ENCODE peak calls at places on chromosomes 2 and 18, in four cellular contexts. Z is IMR-90, E is H1, P is trophoblast cell. L is an unnamed sample.

GRCh38 chr2:74567862-74568261 is 13.3 kb downstream of the DOK1 start:
- DNase-seq in E (no peak), Z (peak; percentile 88), P (peak; percentile 83), L (no peak)

GRCh38 chr2:204695506-204695905 is 150.2 kb downstream of the PARD3B start:
- DNase-seq in E (no peak), Z (peak; percentile 44), P (no peak), L (no peak)

GRCh38 chr2:88668862-88669261 is 22.6 kb upstream of the RPIA start:
- DNase-seq in Z (no peak), E (no peak), P (no peak), L (no peak)

GRCh38 chr2:232882085-232882484 is 12.0 kb downstream of the SNORC start:
- DNase-seq in P (no peak), Z (no peak), E (no peak), L (no peak)

GRCh38 chr2:133371286-133371685 is 197.0 kb downstream of the NCKAP5 start:
- DNase-seq in Z (no peak), P (no peak), E (no peak), L (no peak)

GRCh38 chr18:13387856-13388548 is 169.4 kb downstream of the LDLRAD4 start:
- DNase-seq in E (no peak), Z (peak; percentile 36), P (no peak), L (no peak)

GRCh38 chr2:240922982-240923537 is 16.9 kb downstream of the CROCC2 start:
- DNase-seq in P (no peak), E (no peak), Z (no peak), L (peak; percentile 19)

GRCh38 chr18:58042826-58043362 is 1.1 kb upstream of the NEDD4L start:
- DNase-seq in Z (no peak), P (peak; percentile 15), E (no peak), L (no peak)

GRCh38 chr2:105814291-105814940 is 69.7 kb downstream of the NCK2 start:
- DNase-seq in Z (no peak), P (no peak), E (no peak), L (no peak)

GRCh38 chr2:241904791-241905710 is 35.5 kb downstream of the RTP5 start:
- DNase-seq in E (no peak), Z (no peak), P (no peak), L (peak; percentile 27)

GRCh38 chr2:64836566-64836965 is 152.6 kb upstream of the SLC1A4 start:
- DNase-seq in P (no peak), Z (no peak), E (no peak), L (no peak)

GRCh38 chr18:25710981-25711380 is 359.0 kb upstream of the ZNF521 start:
- DNase-seq in E (no peak), P (no peak), Z (no peak), L (no peak)

GRCh38 chr2:134758632-134759031 is 39.8 kb upstream of the TMEM163 start:
- DNase-seq in Z (no peak), E (no peak), P (no peak), L (no peak)

GRCh38 chr18:26457195-26457594 is 91.2 kb downstream of the KCTD1 start:
- DNase-seq in E (no peak), Z (no peak), P (no peak), L (no peak)

GRCh38 chr2:204654679-204655078 is 109.4 kb downstream of the PARD3B start:
- DNase-seq in E (no peak), Z (peak; percentile 40), P (no peak), L (no peak)

GRCh38 chr2:15634846-15635490 is 43.3 kb downstream of the DDX1 start:
- DNase-seq in Z (no peak), E (no peak), P (peak; percentile 84), L (no peak)

GRCh38 chr2:13616059-13616458 is 899.3 kb downstream of the TRIB2 start:
- DNase-seq in E (no peak), P (no peak), Z (no peak), L (no peak)

GRCh38 chr2:144052103-144052502 is 467.8 kb downstream of the ZEB2 start:
- DNase-seq in Z (no peak), E (no peak), P (no peak), L (no peak)

GRCh38 chr2:5946210-5947118 is 254.3 kb downstream of the SOX11 start:
- DNase-seq in E (no peak), Z (no peak), P (no peak), L (no peak)

GRCh38 chr2:200239216-200239615 is 67.3 kb upstream of the SPATS2L start:
- DNase-seq in Z (no peak), P (no peak), E (no peak), L (no peak)

GRCh38 chr18:31189757-31190156 is 27.1 kb upstream of the DSC1 start:
- DNase-seq in Z (no peak), P (no peak), E (no peak), L (no peak)

GRCh38 chr2:102050854-102051391 is 59.2 kb downstream of the IL1R2 start:
- DNase-seq in P (no peak), Z (peak; percentile 91), E (no peak), L (no peak)

GRCh38 chr2:179861777-179862117 is 335 bp upstream of the ZNF385B start:
- DNase-seq in P (no peak), Z (peak; percentile 5), E (no peak), L (no peak)

GRCh38 chr18:42048150-42048549 is 93.1 kb downstream of the PIK3C3 start:
- DNase-seq in E (no peak), P (peak; percentile 49), Z (peak; percentile 93), L (no peak)

GRCh38 chr2:95270541-95271081 is 3.6 kb upstream of the PROM2 start:
- DNase-seq in E (no peak), P (no peak), Z (no peak), L (peak; percentile 7)

GRCh38 chr18:61752973-61753372 is 139.8 kb downstream of the RNF152 start:
- DNase-seq in Z (no peak), E (no peak), P (no peak), L (no peak)

GRCh38 chr2:133837441-133838090 is 269.3 kb upstream of the NCKAP5 start:
- DNase-seq in Z (peak; percentile 91), E (no peak), P (no peak), L (no peak)

GRCh38 chr18:77736817-77737216 is 487.2 kb downstream of the GALR1 start:
- DNase-seq in Z (no peak), P (no peak), E (no peak), L (no peak)

GRCh38 chr2:236366406-236366805 is 102.2 kb upstream of the ASB18 start:
- DNase-seq in P (no peak), E (no peak), Z (no peak), L (peak; percentile 10)

GRCh38 chr2:106158131-106158530 is 36.0 kb downstream of the UXS1 start:
- DNase-seq in Z (no peak), E (no peak), P (peak; percentile 65), L (no peak)

GRCh38 chr2:233620204-233620603 is 2.8 kb downstream of the UGT1A8 start:
- DNase-seq in P (no peak), E (no peak), Z (no peak), L (no peak)

GRCh38 chr2:36530983-36531354 is 67.0 kb downstream of the FEZ2 start:
- DNase-seq in E (no peak), P (no peak), Z (peak; percentile 57), L (no peak)

GRCh38 chr18:49691177-49691608 is 122.1 kb downstream of the ACAA2 start:
- DNase-seq in Z (peak; percentile 93), E (no peak), P (no peak), L (no peak)

GRCh38 chr2:214902273-214902672 is 92.8 kb upstream of the BARD1 start:
- DNase-seq in P (no peak), Z (no peak), E (no peak), L (no peak)

GRCh38 chr2:67825476-67825875 is 237.3 kb downstream of the C1D start:
- DNase-seq in P (no peak), Z (peak; percentile 82), E (no peak), L (no peak)

GRCh38 chr2:112019510-112019909 is 35.6 kb upstream of the TMEM87B start:
- DNase-seq in E (no peak), Z (no peak), P (peak; percentile 41), L (no peak)

GRCh38 chr18:58135170-58135569 is 91.1 kb downstream of the NEDD4L start:
- DNase-seq in P (no peak), Z (peak; percentile 95), E (no peak), L (no peak)

GRCh38 chr2:139790807-139791206 is 1010.6 kb upstream of the NXPH2 start:
- DNase-seq in P (peak; percentile 30), Z (no peak), E (no peak), L (no peak)

GRCh38 chr18:10454800-10455550 is 540 bp downstream of the APCDD1 start:
- DNase-seq in P (peak; percentile 60), E (no peak), Z (peak; percentile 20), L (peak; percentile 45)

GRCh38 chr2:23425886-23426283 is 40.9 kb downstream of the KLHL29 start:
- DNase-seq in E (no peak), Z (peak; percentile 75), P (peak; percentile 95), L (peak; percentile 20)
- H2AK5ac ChIP-seq in E (no peak overlapping the region), Z (peak overlapping the region; percentile 68), P (no peak overlapping the region), L (no peak overlapping the region)

GRCh38 chr2:53584986-53585385 is 182.6 kb upstream of the CHAC2 start:
- DNase-seq in Z (no peak), E (no peak), P (peak; percentile 50), L (peak; percentile 43)
- H2AFZ ChIP-seq in Z (no peak overlapping the region), E (no peak overlapping the region), P (no peak overlapping the region), L (no peak overlapping the region)

GRCh38 chr2:150191349-150191748 is 296.1 kb downstream of the RND3 start:
- DNase-seq in P (no peak), Z (peak; percentile 75), E (no peak), L (no peak)
- H2AK5ac ChIP-seq in P (no peak overlapping the region), Z (no peak overlapping the region), E (no peak overlapping the region), L (no peak overlapping the region)

GRCh38 chr2:110875384-110875725 is 143.0 kb downstream of the ACOXL start:
- DNase-seq in Z (no peak), E (no peak), P (no peak), L (no peak)

GRCh38 chr2:110877031-110877827 is 144.9 kb downstream of the ACOXL start:
- DNase-seq in P (no peak), E (no peak), Z (no peak), L (no peak)

GRCh38 chr2:110878150-110878549 is 145.8 kb downstream of the ACOXL start:
- DNase-seq in P (no peak), E (no peak), Z (no peak), L (no peak)

GRCh38 chr2:110874565-110875383 is 142.4 kb downstream of the ACOXL start:
- DNase-seq in P (no peak), E (no peak), Z (no peak), L (no peak)

GRCh38 chr2:110876167-110876999 is 144.0 kb downstream of the ACOXL start:
- DNase-seq in P (no peak), Z (no peak), E (no peak), L (no peak)
- H2AFZ ChIP-seq in P (no peak overlapping the region), Z (no peak overlapping the region), E (no peak overlapping the region), L (no peak overlapping the region)

GRCh38 chr2:130251865-130252620 is 53.8 kb upstream of the TUBA3E start:
- DNase-seq in P (no peak), E (no peak), Z (no peak), L (peak; percentile 32)
- H2AK5ac ChIP-seq in P (no peak overlapping the region), E (no peak overlapping the region), Z (no peak overlapping the region), L (no peak overlapping the region)

GRCh38 chr2:199115169-199115568 is 342.6 kb downstream of the SATB2 start:
- DNase-seq in P (no peak), Z (no peak), E (no peak), L (no peak)
- H2AFZ ChIP-seq in P (no peak overlapping the region), Z (no peak overlapping the region), E (no peak overlapping the region), L (no peak overlapping the region)

GRCh38 chr2:43480874-43481273 is 115.0 kb downstream of the THADA start:
- DNase-seq in P (no peak), E (no peak), Z (no peak), L (no peak)
- H2AK5ac ChIP-seq in P (no peak overlapping the region), E (no peak overlapping the region), Z (no peak overlapping the region), L (no peak overlapping the region)

L was measured in H9.